ENCODE peak calls at places on chromosomes 4 and X, in nine cellular contexts. S is CD4-positive, alpha-beta T cell; O is Panc1; V is AG04450; E is hepatocyte; W is astrocyte of the spinal cord; F is right atrium auricular region; H is transverse colon; Z is tibial nerve. U is an unnamed sample.

GRCh38 chr4:168856312-168856711 is 153.7 kb downstream of the CBR4 start:
- DNase-seq in S (no peak), O (no peak), V (peak; percentile 90), E (no peak), W (peak; percentile 91), F (no peak), H (no peak), Z (no peak), U (no peak)

GRCh38 chrX:107571296-107571998 is 56.9 kb upstream of the PRPS1 start:
- DNase-seq in S (no peak), O (peak; percentile 80), V (peak; percentile 49), E (peak; percentile 32), W (peak; percentile 92), F (no peak), H (no peak), Z (no peak), U (no peak)

GRCh38 chrX:10350991-10351390 is 194.2 kb downstream of the CLCN4 start:
- DNase-seq in S (no peak), O (no peak), V (no peak), E (no peak), W (peak; percentile 10), F (no peak), H (no peak), Z (no peak), U (no peak)

GRCh38 chr4:155805016-155805415 is 46.2 kb downstream of the GUCY1B1 start:
- DNase-seq in S (no peak), O (no peak), V (no peak), E (no peak), W (peak; percentile 81), F (no peak), H (no peak), Z (no peak), U (no peak)

GRCh38 chr4:71526626-71527406 is 188.0 kb downstream of the SLC4A4 start:
- DNase-seq in S (no peak), O (no peak), V (no peak), E (no peak), W (no peak), F (no peak), H (no peak), Z (no peak), U (no peak)

GRCh38 chrX:68894142-68894512 is 65.3 kb downstream of the EFNB1 start:
- DNase-seq in S (no peak), O (no peak), V (no peak), E (no peak), W (no peak), F (no peak), H (no peak), Z (no peak), U (no peak)

GRCh38 chr4:27844359-27844758 is 983.7 kb downstream of the STIM2 start:
- DNase-seq in S (no peak), O (no peak), V (no peak), E (no peak), W (no peak), F (no peak), H (no peak), Z (no peak), U (no peak)

GRCh38 chr4:147846318-147847135 is 114.6 kb downstream of the ARHGAP10 start:
- DNase-seq in S (no peak), O (no peak), V (no peak), E (no peak), W (no peak), F (no peak), H (no peak), Z (no peak), U (no peak)

GRCh38 chrX:118872102-118872566 is 48.5 kb downstream of the ZCCHC12 start:
- DNase-seq in S (no peak), O (no peak), V (no peak), E (no peak), W (no peak), F (peak; percentile 59), H (peak; percentile 31), Z (no peak), U (no peak)

GRCh38 chr4:139633661-139634060 is 32.0 kb upstream of the MGST2 start:
- DNase-seq in S (no peak), O (no peak), V (no peak), E (peak; percentile 49), W (no peak), F (no peak), H (peak; percentile 17), Z (peak; percentile 18), U (no peak)

GRCh38 chrX:154012336-154012991 is 7.2 kb downstream of the IRAK1 start:
- DNase-seq in S (no peak), O (no peak), V (no peak), E (no peak), W (no peak), F (no peak), H (no peak), Z (no peak), U (no peak)

GRCh38 chrX:102720237-102721168 is at the start of gene GPRASP3:
- DNase-seq in S (peak; percentile 68), O (peak; percentile 71), V (peak; percentile 34), E (peak; percentile 75), W (peak; percentile 77), F (peak; percentile 80), H (peak; percentile 80), Z (peak; percentile 72), U (no peak)

GRCh38 chr4:153705743-153706468 is 21.8 kb downstream of the TLR2 start:
- DNase-seq in S (no peak), O (no peak), V (no peak), E (no peak), W (no peak), F (no peak), H (no peak), Z (no peak), U (no peak)

GRCh38 chrX:78327370-78328048 is at the start of gene CYSLTR1:
- DNase-seq in S (no peak), O (no peak), V (no peak), E (no peak), W (no peak), F (no peak), H (no peak), Z (peak; percentile 24), U (no peak)

GRCh38 chr4:102477657-102478056 is 23.5 kb upstream of the NFKB1 start:
- DNase-seq in S (no peak), O (no peak), V (peak; percentile 32), E (no peak), W (no peak), F (no peak), H (no peak), Z (no peak), U (no peak)

GRCh38 chrX:118779581-118779980 is 44.0 kb upstream of the ZCCHC12 start:
- DNase-seq in S (no peak), O (no peak), V (no peak), E (no peak), W (no peak), F (no peak), H (no peak), Z (no peak), U (no peak)

GRCh38 chrX:74902806-74903205 is 22.4 kb downstream of the NEXMIF start:
- DNase-seq in S (no peak), O (no peak), V (no peak), E (no peak), W (no peak), F (no peak), H (peak; percentile 7), Z (no peak), U (no peak)

GRCh38 chr4:31194823-31195222 is 474.7 kb downstream of the PCDH7 start:
- DNase-seq in S (no peak), O (no peak), V (no peak), E (no peak), W (no peak), F (no peak), H (no peak), Z (no peak), U (no peak)

GRCh38 chr4:31204895-31205294 is 484.7 kb downstream of the PCDH7 start:
- DNase-seq in S (no peak), O (no peak), V (no peak), E (no peak), W (no peak), F (no peak), H (no peak), Z (no peak), U (no peak)

GRCh38 chr4:31199644-31200043 is 479.5 kb downstream of the PCDH7 start:
- DNase-seq in S (no peak), O (no peak), V (no peak), E (no peak), W (no peak), F (no peak), H (no peak), Z (no peak), U (no peak)
- TF ChIP-seq CTCF in S (no peak), O (no peak), V (no peak), E (no peak), W (no peak), F (no peak), H (no peak), Z (no peak), U (no peak)

GRCh38 chrX:150683536-150684146 is 9.6 kb upstream of the MTMR1 start:
- DNase-seq in S (no peak), O (no peak), V (no peak), E (peak; percentile 49), W (peak; percentile 12), F (no peak), H (no peak), Z (no peak), U (no peak)
- TF ChIP-seq CTCF in S (peak; percentile 61), O (peak; percentile 81), V (peak; percentile 26), E (peak; percentile 45), W (peak; percentile 42), F (no peak), H (peak; percentile 47), Z (peak; percentile 9), U (peak; percentile 57)

GRCh38 chrX:18353931-18354368 is 538 bp downstream of the SCML2 start:
- DNase-seq in S (peak; percentile 32), O (no peak), V (no peak), E (peak; percentile 38), W (no peak), F (no peak), H (peak; percentile 8), Z (no peak), U (peak; percentile 37)

GRCh38 chrX:18351774-18352173 is 2.7 kb downstream of the SCML2 start:
- DNase-seq in S (no peak), O (no peak), V (no peak), E (no peak), W (no peak), F (no peak), H (no peak), Z (no peak), U (no peak)

GRCh38 chrX:18354369-18355329 is at the start of gene SCML2:
- DNase-seq in S (peak; percentile 36), O (no peak), V (no peak), E (peak; percentile 64), W (peak; percentile 13), F (no peak), H (peak; percentile 41), Z (peak; percentile 4), U (peak; percentile 34)
- TF ChIP-seq CTCF in S (no peak), O (peak; percentile 22), V (no peak), E (no peak), W (no peak), F (no peak), H (no peak), Z (no peak), U (no peak)

DNA sequence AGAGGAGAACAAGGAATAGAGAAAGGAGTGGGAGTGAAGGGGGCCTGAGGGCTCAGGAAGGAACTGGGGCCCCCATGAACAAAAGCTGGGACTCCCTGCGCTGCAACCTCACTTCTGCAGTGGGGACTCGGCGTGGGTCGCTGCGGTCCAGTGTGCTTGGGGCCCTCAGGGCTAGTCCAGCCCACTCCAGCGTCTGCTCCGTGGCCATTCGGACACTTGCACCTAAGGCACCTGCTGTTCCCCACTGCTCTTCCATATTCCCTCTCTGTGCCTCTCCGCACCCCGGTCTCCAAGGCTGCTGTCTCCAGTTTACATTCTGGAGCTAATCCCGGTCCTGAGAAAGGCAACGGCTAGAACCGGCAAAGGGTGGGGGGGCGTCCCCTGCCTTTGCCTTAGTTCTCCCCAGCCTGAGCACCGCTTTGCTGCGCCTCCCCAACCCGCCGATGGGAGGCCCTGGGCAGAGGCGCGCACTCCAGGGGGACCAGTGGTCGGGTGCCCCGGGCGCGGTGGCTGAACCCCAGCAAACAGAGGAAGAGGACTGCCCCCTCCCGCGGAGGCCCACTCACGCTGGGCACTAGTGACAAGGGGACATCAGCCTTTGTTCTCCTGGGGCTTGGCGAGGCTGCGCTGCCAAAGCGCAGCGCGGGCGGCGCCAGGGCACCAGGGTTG is 327.7 kb upstream of the F9 start:
- DNase-seq in S (no peak), O (no peak), V (no peak), E (peak; percentile 20), W (no peak), F (no peak), H (no peak), Z (no peak), U (peak; percentile 45)
- TF ChIP-seq CTCF in S (no peak), O (no peak), V (no peak), E (no peak), W (no peak), F (no peak), H (no peak), Z (no peak), U (peak; percentile 47)